ENCODE peak calls at places on chromosome 7, in seven cellular contexts. F is activated naive CD8-positive, alpha-beta T cell treated with anti-CD3 and anti-CD28 coated beads, Interleukin-2, amount 50 U/mL, for 24 hours; P is PC-9; U is stomach; M is NCI-H1105; K is nucleus accumbens; H is stimulated activated CD8-positive, alpha-beta memory T cell treated with anti-CD3 and anti-CD28 coated beads, Interleukin-7, amount 100 ng/mL, for 4 hours. Q is an unnamed sample.

GRCh38 chr7:29567174-29567573 is 3.5 kb downstream of the PRR15 start:
- DNase-seq in M (no peak), U (no peak), H (no peak), P (no peak), F (no peak), K (no peak), Q (no peak)

GRCh38 chr7:151428393-151429231 is 11.3 kb downstream of the CRYGN start:
- DNase-seq in U (no peak), F (no peak), H (no peak), M (no peak), P (peak; percentile 88), K (no peak), Q (peak; percentile 83)

GRCh38 chr7:152553671-152554317 is 118.0 kb upstream of the KMT2C start:
- DNase-seq in M (no peak), H (no peak), K (no peak), U (no peak), F (no peak), P (no peak), Q (no peak)

GRCh38 chr7:6256709-6257535 is 15.5 kb downstream of the CYTH3 start:
- DNase-seq in P (no peak), H (no peak), M (no peak), F (peak; percentile 34), U (no peak), K (no peak), Q (no peak)

GRCh38 chr7:151520419-151521229 is 929 bp upstream of the RHEB start:
- DNase-seq in H (peak; percentile 22), U (peak; percentile 57), F (peak; percentile 61), M (peak; percentile 44), K (peak; percentile 53), P (peak; percentile 65), Q (peak; percentile 7)

GRCh38 chr7:17663056-17663675 is 277.1 kb downstream of the SNX13 start:
- DNase-seq in H (no peak), F (no peak), K (no peak), U (no peak), P (no peak), M (no peak), Q (no peak)

GRCh38 chr7:38339953-38340819 is 66.8 kb upstream of the TARP start:
- DNase-seq in H (no peak), K (no peak), P (no peak), M (no peak), U (no peak), F (no peak), Q (no peak)

GRCh38 chr7:4479367-4480039 is 202.6 kb upstream of the FOXK1 start:
- DNase-seq in F (peak; percentile 3), U (no peak), P (peak; percentile 16), H (no peak), K (no peak), M (peak; percentile 33), Q (peak; percentile 63)